ENCODE peak calls at places on chromosomes 5 and 9, in six cellular contexts. C, D, W, R, V and Z are unnamed samples.

GRCh38 chr9:83425240-83425639 is 113.0 kb downstream of the FRMD3 start:
- DNase-seq in C (no peak), D (no peak), W (no peak), R (no peak), V (no peak), Z (no peak)

GRCh38 chr5:8864053-8864452 is 681.8 kb downstream of the SEMA5A start:
- DNase-seq in C (no peak), D (no peak), W (no peak), R (no peak), V (no peak), Z (no peak)

GRCh38 chr9:97593960-97594359 is 39.2 kb downstream of the TSTD2 start:
- DNase-seq in C (no peak), D (no peak), W (no peak), R (no peak), V (no peak), Z (no peak)

GRCh38 chr5:5370375-5370774 is 52.1 kb upstream of the ICE1 start:
- DNase-seq in C (no peak), D (no peak), W (no peak), R (no peak), V (no peak), Z (no peak)

GRCh38 chr5:88715503-88715902 is 167.5 kb downstream of the MEF2C start:
- DNase-seq in C (no peak), D (no peak), W (no peak), R (no peak), V (no peak), Z (no peak)

GRCh38 chr5:65086234-65086886 is 317.6 kb downstream of the CWC27 start:
- DNase-seq in C (no peak), D (no peak), W (no peak), R (no peak), V (no peak), Z (no peak)

GRCh38 chr9:135154050-135154570 is 66.6 kb downstream of the OLFM1 start:
- DNase-seq in C (no peak), D (no peak), W (no peak), R (no peak), V (no peak), Z (no peak)

GRCh38 chr5:107505763-107506534 is 164.8 kb downstream of the EFNA5 start:
- DNase-seq in C (no peak), D (no peak), W (no peak), R (no peak), V (no peak), Z (no peak)

GRCh38 chr5:147576646-147577535 is 67.0 kb upstream of the DPYSL3 start:
- DNase-seq in C (no peak), D (no peak), W (peak; percentile 37), R (peak; percentile 46), V (no peak), Z (peak; percentile 62)

GRCh38 chr5:136064510-136064909 is 35.7 kb downstream of the TGFBI start:
- DNase-seq in C (no peak), D (no peak), W (no peak), R (no peak), V (peak; percentile 40), Z (no peak)

GRCh38 chr9:100577776-100578448 is at the start of gene CAVIN4:
- DNase-seq in C (no peak), D (no peak), W (no peak), R (no peak), V (peak; percentile 92), Z (no peak)

GRCh38 chr5:111697215-111697614 is 59.8 kb downstream of the NREP start:
- DNase-seq in C (no peak), D (no peak), W (no peak), R (no peak), V (peak; percentile 44), Z (no peak)

GRCh38 chr5:111697881-111698757 is 58.9 kb downstream of the NREP start:
- DNase-seq in C (peak; percentile 23), D (no peak), W (no peak), R (no peak), V (peak; percentile 43), Z (no peak)

GRCh38 chr5:111699324-111699723 is 57.7 kb downstream of the NREP start:
- DNase-seq in C (no peak), D (no peak), W (no peak), R (no peak), V (no peak), Z (no peak)

GRCh38 chr5:111703662-111704061 is 53.3 kb downstream of the NREP start:
- DNase-seq in C (no peak), D (no peak), W (no peak), R (no peak), V (no peak), Z (no peak)

DNA sequence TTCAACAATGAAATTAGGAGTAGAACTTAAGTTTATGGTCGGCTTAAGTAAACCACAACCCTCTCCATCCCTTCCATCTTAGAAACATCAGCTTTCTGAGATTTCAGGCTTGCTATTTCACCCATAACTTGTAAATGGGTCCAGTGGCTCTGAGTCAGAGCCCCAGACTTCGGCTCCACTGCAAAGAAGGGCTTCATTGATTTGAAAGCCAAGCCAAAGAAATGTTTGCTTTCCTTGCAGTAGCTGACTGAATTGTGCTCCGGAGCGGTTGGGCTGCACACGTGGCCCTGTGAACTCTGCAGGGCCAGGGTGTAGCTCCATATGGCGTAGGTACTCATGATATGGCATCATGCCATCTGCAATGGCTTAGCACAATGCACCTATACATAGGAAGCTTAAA is 57.0 kb downstream of the NREP start:
- DNase-seq in C (no peak), D (no peak), W (no peak), R (no peak), V (peak; percentile 44), Z (no peak)
- TF ChIP-seq CTCF in C (no peak), D (no peak), W (no peak), R (no peak), V (no peak), Z (no peak)

DNA sequence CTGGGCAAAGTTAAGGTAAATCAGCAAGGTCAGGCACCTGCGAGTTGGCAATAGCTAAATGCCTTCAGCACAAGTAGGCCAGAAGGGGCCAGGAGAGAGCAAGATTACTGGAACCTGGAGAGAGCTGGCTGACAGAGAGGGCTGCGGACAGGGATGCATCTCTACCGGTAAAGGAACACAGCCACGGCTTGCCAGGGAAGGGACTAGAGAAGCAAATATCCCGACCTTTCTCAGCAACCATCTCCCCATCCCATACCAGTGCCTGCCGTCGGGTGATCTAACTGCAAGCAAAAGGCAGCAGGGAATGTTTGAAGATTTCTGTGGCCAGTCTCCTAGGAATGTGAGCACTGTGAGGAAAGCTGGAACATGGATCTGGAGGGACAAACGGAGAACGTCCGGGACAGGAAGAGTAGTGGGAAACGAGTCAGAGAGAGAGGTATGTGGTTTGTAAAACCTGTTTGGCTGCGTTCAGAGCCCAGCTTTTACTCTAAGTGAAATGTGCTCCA is 15.9 kb upstream of the ABLIM3 start:
- DNase-seq in C (no peak), D (no peak), W (no peak), R (no peak), V (no peak), Z (no peak)
- TF ChIP-seq CTCF in C (peak; percentile 29), D (no peak), W (no peak), R (no peak), V (peak; percentile 7), Z (no peak)

DNA sequence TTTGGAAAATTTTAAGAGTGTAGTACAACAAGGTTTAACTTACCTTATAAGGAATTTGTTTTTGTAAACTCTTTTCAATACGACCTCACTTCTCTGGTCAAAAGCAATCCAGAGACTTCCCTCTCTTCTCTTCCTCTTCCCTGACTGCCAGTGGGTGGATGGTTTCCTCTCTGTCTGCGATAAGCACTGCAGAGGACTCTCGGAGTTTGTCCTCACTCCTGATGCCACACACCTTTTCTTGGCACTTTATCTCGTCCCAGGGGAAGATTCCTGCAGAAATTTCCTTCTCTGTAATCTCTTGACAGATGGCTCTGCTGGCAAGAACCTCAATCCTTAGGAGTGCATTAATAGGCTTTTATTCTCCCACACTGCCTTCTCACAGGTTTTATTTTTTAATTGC is 641.6 kb downstream of the NR2F1-AS1 start:
- DNase-seq in C (no peak), D (no peak), W (no peak), R (no peak), V (no peak), Z (no peak)
- TF ChIP-seq CTCF in C (no peak), D (no peak), W (no peak), R (no peak), V (no peak), Z (no peak)

DNA sequence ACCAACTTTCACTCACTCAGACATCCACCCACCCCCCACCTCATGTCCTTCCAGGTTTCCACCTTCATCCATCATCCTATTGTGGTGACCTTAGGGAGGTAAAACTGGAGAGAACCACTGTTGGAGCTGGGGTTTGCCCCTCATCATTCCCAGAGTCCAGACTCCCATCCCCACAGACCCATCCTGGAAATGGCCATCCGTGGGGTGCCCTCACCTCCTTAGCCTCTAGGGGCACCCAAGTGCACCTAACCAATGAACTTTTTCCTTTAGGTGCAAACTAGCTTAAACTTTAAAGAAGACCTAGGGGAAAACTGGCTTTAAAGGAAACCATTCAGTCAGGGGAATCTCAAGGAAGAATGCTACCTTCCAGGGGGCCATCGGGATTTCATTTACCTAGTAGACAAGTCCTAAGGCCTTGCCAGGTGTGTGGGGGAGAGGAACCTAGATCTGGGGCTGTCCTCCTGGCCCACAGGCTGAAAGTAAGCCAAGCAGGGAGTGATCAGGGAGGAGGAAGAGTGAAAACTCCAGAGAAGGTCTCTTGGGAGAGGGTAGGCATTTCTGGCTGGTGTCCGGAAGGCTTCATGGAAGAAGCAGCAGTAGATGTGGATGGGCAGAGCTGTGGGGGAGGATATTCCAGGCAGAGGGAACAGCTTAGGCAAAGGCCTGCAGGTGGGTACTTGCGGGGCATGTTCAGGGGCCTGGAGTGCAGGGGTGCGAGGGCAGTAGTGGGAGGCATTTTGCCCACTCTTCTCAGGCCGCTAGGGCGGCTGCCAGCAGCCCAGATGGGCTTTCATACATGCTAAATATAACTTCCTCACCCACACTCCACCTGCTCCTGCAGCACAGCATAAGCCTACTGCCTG is 11.6 kb downstream of the RGS14 start:
- DNase-seq in C (no peak), D (no peak), W (no peak), R (no peak), V (no peak), Z (no peak)
- TF ChIP-seq CTCF in C (peak; percentile 71), D (no peak), W (no peak), R (peak; percentile 15), V (peak; percentile 56), Z (no peak)

GRCh38 chr9:137590469-137591383 is at the start of gene ZMYND19:
- DNase-seq in C (no peak), D (peak; percentile 57), W (peak; percentile 78), R (peak; percentile 88), V (peak; percentile 53), Z (peak; percentile 82)
- TF ChIP-seq CTCF in C (no peak), D (no peak), W (no peak), R (no peak), V (no peak), Z (no peak)